ENCODE peak calls at places on chromosomes 4 and X, in six cellular contexts. K, Q, C, O, R and P are unnamed samples.

GRCh38 chrX:107970073-107970472 is 12.1 kb downstream of the TEX13B start:
- DNase-seq in C (no peak), R (no peak), O (no peak), Q (no peak), K (no peak), P (no peak)

GRCh38 chr4:5532100-5532499 is 176.3 kb downstream of the EVC2 start:
- DNase-seq in O (no peak), Q (no peak), K (no peak), C (no peak), R (no peak), P (no peak)

GRCh38 chrX:71215335-71215912 is 7.6 kb upstream of the GJB1 start:
- DNase-seq in O (no peak), Q (no peak), C (no peak), R (no peak), K (no peak), P (no peak)

GRCh38 chr4:108058685-108059440 is 69.2 kb downstream of the HADH start:
- DNase-seq in C (no peak), K (no peak), O (no peak), Q (no peak), R (no peak), P (no peak)

GRCh38 chr4:159010563-159011260 is 92.2 kb upstream of the RAPGEF2 start:
- DNase-seq in C (peak; percentile 10), K (no peak), O (no peak), Q (no peak), R (no peak), P (no peak)

GRCh38 chrX:103877571-103877970 is 45.5 kb upstream of the RAB9B start:
- DNase-seq in Q (no peak), R (no peak), K (no peak), O (no peak), C (no peak), P (no peak)

GRCh38 chrX:57266871-57267270 is 19.6 kb upstream of the FAAH2 start:
- DNase-seq in Q (no peak), K (no peak), R (no peak), C (no peak), O (no peak), P (no peak)

GRCh38 chrX:130216312-130216711 is 44.5 kb downstream of the RAB33A start:
- DNase-seq in K (no peak), O (no peak), R (no peak), Q (no peak), C (no peak), P (no peak)

GRCh38 chr4:60133414-60133813 is 1066.7 kb upstream of the ADGRL3 start:
- DNase-seq in R (no peak), Q (no peak), C (no peak), O (no peak), K (no peak), P (no peak)

GRCh38 chr4:7638984-7639789 is 204.5 kb upstream of the PSAPL1 start:
- DNase-seq in R (no peak), Q (no peak), C (no peak), O (no peak), K (no peak), P (no peak)

GRCh38 chr4:188767496-188767895 is 628.3 kb downstream of the TRIML1 start:
- DNase-seq in Q (no peak), O (no peak), R (no peak), C (no peak), K (no peak), P (no peak)

GRCh38 chr4:15043226-15043625 is 40.9 kb downstream of the CPEB2 start:
- DNase-seq in O (no peak), R (no peak), C (peak; percentile 19), K (no peak), Q (no peak), P (no peak)